ENCODE peak calls at places on chromosome 7, in six cellular contexts. One of them, this sample, is unnamed.

GRCh38 chr7:81676105-81676811 is 93.6 kb downstream of the HGF start:
- DNase-seq in H1: no peak
- DNase-seq in HCT116: no peak
- DNase-seq in upper lobe of left lung: no peak
- DNase-seq in stomach: no peak
- DNase-seq in endothelial cell of umbilical vein: no peak
- DNase-seq in this sample: no peak

GRCh38 chr7:141568227-141568626 is 17.0 kb downstream of the AGK start:
- DNase-seq in H1: no peak
- DNase-seq in HCT116: no peak
- DNase-seq in upper lobe of left lung: no peak
- DNase-seq in stomach: no peak
- DNase-seq in endothelial cell of umbilical vein: no peak
- DNase-seq in this sample: no peak

GRCh38 chr7:33039257-33039904 is 23.2 kb downstream of the NT5C3A start:
- DNase-seq in H1: no peak
- DNase-seq in HCT116: no peak
- DNase-seq in upper lobe of left lung: no peak
- DNase-seq in stomach: no peak
- DNase-seq in endothelial cell of umbilical vein: peak; percentile 58
- DNase-seq in this sample: no peak

GRCh38 chr7:98616381-98617050 is 569 bp upstream of the NPTX2 start:
- DNase-seq in H1: no peak
- DNase-seq in HCT116: no peak
- DNase-seq in upper lobe of left lung: peak; percentile 80
- DNase-seq in stomach: no peak
- DNase-seq in endothelial cell of umbilical vein: no peak
- DNase-seq in this sample: no peak

GRCh38 chr7:2002561-2003450 is 229.9 kb downstream of the MAD1L1 start:
- DNase-seq in H1: no peak
- DNase-seq in HCT116: no peak
- DNase-seq in upper lobe of left lung: peak; percentile 46
- DNase-seq in stomach: no peak
- DNase-seq in endothelial cell of umbilical vein: no peak
- DNase-seq in this sample: no peak

GRCh38 chr7:18087687-18088078 is 60.0 kb upstream of the PRPS1L1 start:
- DNase-seq in H1: no peak
- DNase-seq in HCT116: no peak
- DNase-seq in upper lobe of left lung: peak; percentile 15
- DNase-seq in stomach: no peak
- DNase-seq in endothelial cell of umbilical vein: no peak
- DNase-seq in this sample: no peak

GRCh38 chr7:30225863-30226361 is 58.5 kb upstream of the ZNRF2 start:
- DNase-seq in H1: no peak
- DNase-seq in HCT116: peak; percentile 31
- DNase-seq in upper lobe of left lung: no peak
- DNase-seq in stomach: peak; percentile 83
- DNase-seq in endothelial cell of umbilical vein: peak; percentile 56
- DNase-seq in this sample: no peak

GRCh38 chr7:134421998-134422397 is 36.9 kb downstream of the AKR1B1 start:
- DNase-seq in H1: no peak
- DNase-seq in HCT116: no peak
- DNase-seq in upper lobe of left lung: no peak
- DNase-seq in stomach: no peak
- DNase-seq in endothelial cell of umbilical vein: peak; percentile 16
- DNase-seq in this sample: no peak

GRCh38 chr7:36984051-36984492 is 259.8 kb upstream of the AOAH start:
- DNase-seq in H1: no peak
- DNase-seq in HCT116: no peak
- DNase-seq in upper lobe of left lung: no peak
- DNase-seq in stomach: no peak
- DNase-seq in endothelial cell of umbilical vein: no peak
- DNase-seq in this sample: no peak

GRCh38 chr7:96729795-96730194 is 20.1 kb upstream of the SEM1 start:
- DNase-seq in H1: no peak
- DNase-seq in HCT116: no peak
- DNase-seq in upper lobe of left lung: no peak
- DNase-seq in stomach: no peak
- DNase-seq in endothelial cell of umbilical vein: no peak
- DNase-seq in this sample: no peak

GRCh38 chr7:107989618-107990373 is 13.2 kb downstream of the LAMB1 start:
- DNase-seq in H1: no peak
- DNase-seq in HCT116: no peak
- DNase-seq in upper lobe of left lung: no peak
- DNase-seq in stomach: no peak
- DNase-seq in endothelial cell of umbilical vein: peak; percentile 48
- DNase-seq in this sample: no peak

GRCh38 chr7:46955526-46955925 is 626.4 kb downstream of the TNS3 start:
- DNase-seq in H1: no peak
- DNase-seq in HCT116: no peak
- DNase-seq in upper lobe of left lung: no peak
- DNase-seq in stomach: no peak
- DNase-seq in endothelial cell of umbilical vein: no peak
- DNase-seq in this sample: no peak

GRCh38 chr7:80134536-80135305 is at the start of gene GNAI1:
- DNase-seq in H1: peak; percentile 21
- DNase-seq in HCT116: peak; percentile 60
- DNase-seq in upper lobe of left lung: peak; percentile 94
- DNase-seq in stomach: peak; percentile 68
- DNase-seq in endothelial cell of umbilical vein: peak; percentile 65
- DNase-seq in this sample: no peak

GRCh38 chr7:21651697-21652096 is 108.9 kb downstream of the DNAH11 start:
- DNase-seq in H1: no peak
- DNase-seq in HCT116: no peak
- DNase-seq in upper lobe of left lung: no peak
- DNase-seq in stomach: no peak
- DNase-seq in endothelial cell of umbilical vein: no peak
- DNase-seq in this sample: no peak

GRCh38 chr7:1892011-1892965 is 222.2 kb downstream of the ELFN1 start:
- DNase-seq in H1: no peak
- DNase-seq in HCT116: no peak
- DNase-seq in upper lobe of left lung: peak; percentile 75
- DNase-seq in stomach: no peak
- DNase-seq in endothelial cell of umbilical vein: no peak
- DNase-seq in this sample: no peak

DNA sequence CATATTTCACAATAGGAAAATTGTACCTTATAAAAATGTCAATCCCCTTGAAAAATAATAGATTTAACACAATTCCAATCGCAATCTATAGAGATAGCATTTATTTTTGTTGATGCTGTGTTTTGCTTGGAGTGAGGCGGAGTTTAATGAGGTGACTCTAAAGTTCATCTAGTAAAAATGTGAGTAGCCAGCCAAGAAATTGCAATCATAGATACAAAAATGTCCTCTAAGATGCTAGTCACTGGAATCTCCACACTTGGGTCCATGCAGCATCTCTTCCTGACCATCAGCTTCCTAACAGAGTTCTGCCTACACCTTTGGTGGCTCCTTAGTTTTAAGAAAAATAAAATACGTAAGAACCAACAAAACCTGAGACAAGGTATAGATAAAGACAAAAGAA is 44.9 kb downstream of the GLI3 start:
- DNase-seq in H1: no peak
- DNase-seq in HCT116: no peak
- DNase-seq in upper lobe of left lung: no peak
- DNase-seq in stomach: no peak
- DNase-seq in endothelial cell of umbilical vein: no peak
- DNase-seq in this sample: no peak
- H3K27ac ChIP-seq in H1: no peak overlapping the region
- H3K27ac ChIP-seq in HCT116: no peak overlapping the region
- H3K27ac ChIP-seq in upper lobe of left lung: no peak overlapping the region
- H3K27ac ChIP-seq in stomach: no peak overlapping the region
- H3K27ac ChIP-seq in endothelial cell of umbilical vein: no peak overlapping the region
- H3K27ac ChIP-seq in this sample: no peak overlapping the region

GRCh38 chr7:15648461-15648961 is 38.0 kb downstream of the MEOX2 start:
- DNase-seq in H1: no peak
- DNase-seq in HCT116: no peak
- DNase-seq in upper lobe of left lung: no peak
- DNase-seq in stomach: no peak
- DNase-seq in endothelial cell of umbilical vein: peak; percentile 75
- DNase-seq in this sample: no peak
- TF ChIP-seq POLR2AphosphoS5 in H1: no peak
- TF ChIP-seq POLR2AphosphoS5 in HCT116: no peak
- TF ChIP-seq POLR2AphosphoS5 in upper lobe of left lung: no peak
- TF ChIP-seq POLR2AphosphoS5 in stomach: no peak
- TF ChIP-seq POLR2AphosphoS5 in endothelial cell of umbilical vein: no peak
- TF ChIP-seq POLR2AphosphoS5 in this sample: no peak

GRCh38 chr7:130006771-130007170 is 44.4 kb downstream of the ZC3HC1 start:
- DNase-seq in H1: no peak
- DNase-seq in HCT116: no peak
- DNase-seq in upper lobe of left lung: no peak
- DNase-seq in stomach: no peak
- DNase-seq in endothelial cell of umbilical vein: no peak
- DNase-seq in this sample: no peak

GRCh38 chr7:130010689-130011412 is 40.3 kb downstream of the ZC3HC1 start:
- DNase-seq in H1: peak; percentile 90
- DNase-seq in HCT116: peak; percentile 87
- DNase-seq in upper lobe of left lung: no peak
- DNase-seq in stomach: peak; percentile 90
- DNase-seq in endothelial cell of umbilical vein: peak; percentile 97
- DNase-seq in this sample: no peak

GRCh38 chr7:130013241-130013640 is 37.9 kb downstream of the ZC3HC1 start:
- DNase-seq in H1: no peak
- DNase-seq in HCT116: no peak
- DNase-seq in upper lobe of left lung: no peak
- DNase-seq in stomach: no peak
- DNase-seq in endothelial cell of umbilical vein: no peak
- DNase-seq in this sample: no peak

GRCh38 chr7:130008941-130009847 is 42.0 kb downstream of the ZC3HC1 start:
- DNase-seq in H1: no peak
- DNase-seq in HCT116: peak; percentile 91
- DNase-seq in upper lobe of left lung: no peak
- DNase-seq in stomach: peak; percentile 92
- DNase-seq in endothelial cell of umbilical vein: peak; percentile 90
- DNase-seq in this sample: no peak

GRCh38 chr7:130009848-130010688 is 41.1 kb downstream of the ZC3HC1 start:
- DNase-seq in H1: no peak
- DNase-seq in HCT116: peak; percentile 91
- DNase-seq in upper lobe of left lung: no peak
- DNase-seq in stomach: peak; percentile 31
- DNase-seq in endothelial cell of umbilical vein: peak; percentile 70
- DNase-seq in this sample: no peak
- H3K27ac ChIP-seq in H1: no peak overlapping the region
- H3K27ac ChIP-seq in HCT116: peak overlapping the region; percentile 89
- H3K27ac ChIP-seq in upper lobe of left lung: no peak overlapping the region
- H3K27ac ChIP-seq in stomach: peak overlapping the region; percentile 76
- H3K27ac ChIP-seq in endothelial cell of umbilical vein: peak overlapping the region; percentile 86
- H3K27ac ChIP-seq in this sample: peak overlapping the region; percentile 20

GRCh38 chr7:28573751-28574295 is 161.5 kb downstream of the CREB5 start:
- DNase-seq in H1: no peak
- DNase-seq in HCT116: no peak
- DNase-seq in upper lobe of left lung: no peak
- DNase-seq in stomach: no peak
- DNase-seq in endothelial cell of umbilical vein: no peak
- DNase-seq in this sample: no peak
- TF ChIP-seq POLR2AphosphoS5 in H1: no peak
- TF ChIP-seq POLR2AphosphoS5 in HCT116: no peak
- TF ChIP-seq POLR2AphosphoS5 in upper lobe of left lung: no peak
- TF ChIP-seq POLR2AphosphoS5 in stomach: no peak
- TF ChIP-seq POLR2AphosphoS5 in endothelial cell of umbilical vein: no peak
- TF ChIP-seq POLR2AphosphoS5 in this sample: no peak

DNA sequence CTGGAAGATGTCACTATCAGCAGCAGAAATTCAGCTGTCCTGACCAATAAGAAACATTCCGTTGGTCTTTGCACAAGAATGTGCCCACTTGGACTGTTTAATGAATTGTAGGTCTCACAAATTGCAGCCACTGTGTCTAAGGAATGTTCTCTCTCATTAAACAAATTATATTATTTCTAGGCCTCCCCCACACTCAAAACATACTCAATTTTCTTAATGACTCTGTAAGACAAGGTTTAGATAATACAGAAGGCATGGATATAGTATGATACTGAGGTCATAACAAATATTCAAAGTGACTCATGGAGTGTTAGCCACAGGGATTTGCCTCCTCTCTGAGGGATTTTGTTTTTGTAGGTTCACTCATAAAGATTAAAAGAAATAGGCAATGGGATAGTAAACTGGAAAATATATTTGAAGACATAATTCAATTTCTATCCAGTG is 197.5 kb downstream of the PTN start:
- DNase-seq in H1: no peak
- DNase-seq in HCT116: no peak
- DNase-seq in upper lobe of left lung: no peak
- DNase-seq in stomach: no peak
- DNase-seq in endothelial cell of umbilical vein: no peak
- DNase-seq in this sample: no peak
- H3K27ac ChIP-seq in H1: no peak overlapping the region
- H3K27ac ChIP-seq in HCT116: no peak overlapping the region
- H3K27ac ChIP-seq in upper lobe of left lung: no peak overlapping the region
- H3K27ac ChIP-seq in stomach: peak overlapping the region; percentile 16
- H3K27ac ChIP-seq in endothelial cell of umbilical vein: no peak overlapping the region
- H3K27ac ChIP-seq in this sample: no peak overlapping the region

DNA sequence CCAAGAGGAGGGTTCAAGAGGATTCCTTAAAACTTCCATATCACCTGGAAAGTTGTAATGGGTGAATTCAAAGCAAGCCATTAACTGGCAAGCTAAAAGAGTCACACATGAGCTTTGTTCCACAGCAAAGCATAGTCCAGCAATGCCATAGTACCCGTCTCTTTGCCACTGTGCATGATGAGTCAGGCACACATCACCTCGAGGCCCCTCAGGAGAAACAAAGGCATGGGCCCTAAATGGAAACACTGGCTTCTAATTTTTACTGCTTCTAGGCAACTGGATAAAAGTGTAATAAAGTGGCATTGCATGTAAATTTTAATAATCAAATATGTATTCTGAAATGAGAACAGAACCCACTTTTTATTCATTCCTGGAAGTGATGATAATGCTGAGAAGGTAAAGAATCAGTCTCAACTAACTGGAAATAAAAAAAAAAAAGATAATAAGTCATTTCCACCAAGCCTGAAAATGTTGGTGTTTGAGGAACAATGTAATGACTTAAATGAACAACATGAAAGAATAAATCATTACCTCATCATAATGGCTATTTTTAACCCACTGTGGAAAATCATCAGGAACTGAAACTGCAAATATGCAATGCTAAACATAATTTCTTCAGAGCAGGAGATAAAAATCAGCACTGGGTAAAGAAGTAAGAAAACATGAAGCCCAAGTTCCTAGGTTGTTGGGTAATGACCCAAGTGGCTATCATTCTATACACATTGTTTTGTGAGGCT is 104.9 kb downstream of the CDK6 start:
- DNase-seq in H1: no peak
- DNase-seq in HCT116: no peak
- DNase-seq in upper lobe of left lung: no peak
- DNase-seq in stomach: no peak
- DNase-seq in endothelial cell of umbilical vein: peak; percentile 75
- DNase-seq in this sample: no peak
- TF ChIP-seq POLR2AphosphoS5 in H1: no peak
- TF ChIP-seq POLR2AphosphoS5 in HCT116: peak; percentile 25
- TF ChIP-seq POLR2AphosphoS5 in upper lobe of left lung: no peak
- TF ChIP-seq POLR2AphosphoS5 in stomach: no peak
- TF ChIP-seq POLR2AphosphoS5 in endothelial cell of umbilical vein: no peak
- TF ChIP-seq POLR2AphosphoS5 in this sample: no peak

This sample was measured in vagina.